ENCODE peak calls at places on chromosomes 7 and 10, in four cellular contexts. C is nephron progenitor cell, L is hypothalamus, G is lower leg skin. B is an unnamed sample.

GRCh38 chr10:3820255-3820654 is 35.2 kb upstream of the KLF6 start:
- DNase-seq in G (no peak), L (no peak), C (no peak), B (no peak)

GRCh38 chr10:69202332-69202731 is 17.8 kb upstream of the HKDC1 start:
- DNase-seq in L (no peak), G (no peak), C (no peak), B (no peak)

GRCh38 chr7:50838675-50839377 is 56.1 kb upstream of the GRB10 start:
- DNase-seq in L (no peak), G (peak; percentile 84), C (no peak), B (no peak)

GRCh38 chr10:61835069-61835908 is 66.2 kb upstream of the ARID5B start:
- DNase-seq in G (no peak), L (no peak), C (no peak), B (no peak)

GRCh38 chr7:123472751-123473150 is 61.6 kb downstream of the IQUB start:
- DNase-seq in L (no peak), G (no peak), C (no peak), B (no peak)

GRCh38 chr10:31204090-31204489 is 114.9 kb upstream of the ZEB1 start:
- DNase-seq in G (no peak), L (no peak), C (no peak), B (no peak)

GRCh38 chr7:123460616-123461015 is 73.8 kb downstream of the IQUB start:
- DNase-seq in C (no peak), G (no peak), L (no peak), B (no peak)

GRCh38 chr7:74372511-74373111 is 81.1 kb upstream of the GTF2IRD1 start:
- DNase-seq in C (peak; percentile 39), G (no peak), L (no peak), B (peak; percentile 54)

GRCh38 chr10:99329238-99329890 is at the start of gene CNNM1:
- DNase-seq in G (peak; percentile 87), C (peak; percentile 65), L (no peak), B (peak; percentile 92)

GRCh38 chr7:103106336-103107070 is 31.6 kb downstream of the ARMC10 start:
- DNase-seq in G (no peak), L (no peak), C (peak; percentile 76), B (no peak)

GRCh38 chr7:33186187-33186586 is 56.8 kb downstream of the BBS9 start:
- DNase-seq in C (no peak), G (no peak), L (no peak), B (no peak)

GRCh38 chr10:19930936-19931859 is 115.0 kb downstream of the PLXDC2 start:
- DNase-seq in C (peak; percentile 4), G (no peak), L (no peak), B (no peak)

B was measured in posterior cingulate gyrus.